ENCODE peak calls at places on chromosome 17, in seven cellular contexts. One of them, this sample, is unnamed.

GRCh38 chr17:76949913-76950695 is 81.9 kb downstream of the MGAT5B start:
- DNase-seq in COR-L47: no peak
- DNase-seq in hepatic stellate cell: no peak
- DNase-seq in T-helper 2 cell: no peak
- DNase-seq in A549: no peak
- DNase-seq in ELR: no peak
- DNase-seq in activated naive CD4-positive, alpha-beta T cell: no peak
- DNase-seq in this sample: no peak

GRCh38 chr17:75508122-75508719 is 7.1 kb downstream of the CASKIN2 start:
- DNase-seq in COR-L47: no peak
- DNase-seq in activated naive CD4-positive, alpha-beta T cell: no peak
- DNase-seq in A549: no peak
- DNase-seq in hepatic stellate cell: no peak
- DNase-seq in ELR: no peak
- DNase-seq in T-helper 2 cell: no peak
- DNase-seq in this sample: no peak

GRCh38 chr17:44128383-44128782 is 4.9 kb upstream of the HDAC5 start:
- DNase-seq in T-helper 2 cell: no peak
- DNase-seq in hepatic stellate cell: no peak
- DNase-seq in A549: no peak
- DNase-seq in activated naive CD4-positive, alpha-beta T cell: no peak
- DNase-seq in COR-L47: no peak
- DNase-seq in ELR: no peak
- DNase-seq in this sample: no peak

GRCh38 chr17:76063880-76064546 is 8.3 kb downstream of the SRP68 start:
- DNase-seq in A549: no peak
- DNase-seq in hepatic stellate cell: no peak
- DNase-seq in COR-L47: no peak
- DNase-seq in ELR: no peak
- DNase-seq in activated naive CD4-positive, alpha-beta T cell: no peak
- DNase-seq in T-helper 2 cell: peak
- DNase-seq in this sample: no peak

GRCh38 chr17:17424552-17424951 is 52.2 kb upstream of the MED9 start:
- DNase-seq in COR-L47: no peak
- DNase-seq in activated naive CD4-positive, alpha-beta T cell: no peak
- DNase-seq in T-helper 2 cell: no peak
- DNase-seq in ELR: no peak
- DNase-seq in A549: no peak
- DNase-seq in hepatic stellate cell: no peak
- DNase-seq in this sample: no peak

GRCh38 chr17:36934144-36934758 is 3.0 kb upstream of the LHX1 start:
- DNase-seq in ELR: no peak
- DNase-seq in T-helper 2 cell: no peak
- DNase-seq in A549: peak
- DNase-seq in COR-L47: no peak
- DNase-seq in activated naive CD4-positive, alpha-beta T cell: no peak
- DNase-seq in hepatic stellate cell: no peak
- DNase-seq in this sample: no peak

GRCh38 chr17:8119575-8120519 is 1.5 kb upstream of the ALOXE3 start:
- DNase-seq in activated naive CD4-positive, alpha-beta T cell: peak
- DNase-seq in hepatic stellate cell: peak
- DNase-seq in ELR: peak
- DNase-seq in A549: peak
- DNase-seq in T-helper 2 cell: peak
- DNase-seq in COR-L47: peak
- DNase-seq in this sample: peak

GRCh38 chr17:49928826-49929475 is 40.0 kb upstream of the DLX4 start:
- DNase-seq in hepatic stellate cell: peak
- DNase-seq in ELR: peak
- DNase-seq in COR-L47: no peak
- DNase-seq in T-helper 2 cell: no peak
- DNase-seq in A549: peak
- DNase-seq in activated naive CD4-positive, alpha-beta T cell: no peak
- DNase-seq in this sample: peak

GRCh38 chr17:40637931-40638330 is 9.7 kb downstream of the SMARCE1 start:
- DNase-seq in ELR: no peak
- DNase-seq in T-helper 2 cell: no peak
- DNase-seq in A549: no peak
- DNase-seq in hepatic stellate cell: no peak
- DNase-seq in COR-L47: no peak
- DNase-seq in activated naive CD4-positive, alpha-beta T cell: no peak
- DNase-seq in this sample: no peak

GRCh38 chr17:61403846-61404701 is 4.4 kb downstream of the TBX2 start:
- DNase-seq in ELR: no peak
- DNase-seq in activated naive CD4-positive, alpha-beta T cell: no peak
- DNase-seq in COR-L47: no peak
- DNase-seq in A549: no peak
- DNase-seq in hepatic stellate cell: peak
- DNase-seq in T-helper 2 cell: no peak
- DNase-seq in this sample: no peak

GRCh38 chr17:28743243-28744103 is at the start of gene TRAF4:
- DNase-seq in hepatic stellate cell: peak
- DNase-seq in activated naive CD4-positive, alpha-beta T cell: peak
- DNase-seq in T-helper 2 cell: peak
- DNase-seq in ELR: peak
- DNase-seq in A549: peak
- DNase-seq in COR-L47: peak
- DNase-seq in this sample: peak

GRCh38 chr17:29749045-29749825 is 126.5 kb upstream of the CORO6 start:
- DNase-seq in ELR: peak
- DNase-seq in A549: no peak
- DNase-seq in activated naive CD4-positive, alpha-beta T cell: no peak
- DNase-seq in COR-L47: no peak
- DNase-seq in hepatic stellate cell: no peak
- DNase-seq in T-helper 2 cell: no peak
- DNase-seq in this sample: no peak

GRCh38 chr17:59746849-59747445 is 39.5 kb downstream of the VMP1 start:
- DNase-seq in hepatic stellate cell: peak
- DNase-seq in T-helper 2 cell: no peak
- DNase-seq in activated naive CD4-positive, alpha-beta T cell: no peak
- DNase-seq in A549: peak
- DNase-seq in ELR: peak
- DNase-seq in COR-L47: no peak
- DNase-seq in this sample: peak

GRCh38 chr17:7684856-7685532 is 2.3 kb downstream of the TP53 start:
- DNase-seq in activated naive CD4-positive, alpha-beta T cell: no peak
- DNase-seq in COR-L47: no peak
- DNase-seq in hepatic stellate cell: no peak
- DNase-seq in ELR: no peak
- DNase-seq in A549: no peak
- DNase-seq in T-helper 2 cell: no peak
- DNase-seq in this sample: no peak

This sample was measured in Daoy.